ENCODE peak calls at places on chromosome 16, in six cellular contexts. F, N, X, D, E and Z are unnamed samples. For H3K9me3 and H3K4me1, the result is how much of the 10 kb centered on the place peaks cover.

GRCh38 chr16:31427441-31428276 is 501 bp downstream of the COX6A2 start:
- DNase-seq in F (no peak), N (no peak), X (peak), D (peak), E (peak), Z (peak)

GRCh38 chr16:73217654-73218053 is 169.7 kb upstream of the ZFHX3 start:
- DNase-seq in F (no peak), N (no peak), X (no peak), D (no peak), E (no peak), Z (no peak)

GRCh38 chr16:80317132-80318098 is 223.4 kb upstream of the DYNLRB2 start:
- DNase-seq in F (no peak), N (no peak), X (no peak), D (no peak), E (no peak), Z (peak)

GRCh38 chr16:18975109-18975508 is 8.6 kb upstream of the TMC7 start:
- DNase-seq in F (no peak), N (no peak), X (no peak), D (no peak), E (no peak), Z (no peak)

GRCh38 chr16:16881771-16882170 is 502.8 kb downstream of the NPIPA7 start:
- DNase-seq in F (no peak), N (no peak), X (no peak), D (no peak), E (no peak), Z (no peak)

GRCh38 chr16:50602531-50603205 is 54.5 kb downstream of the NKD1 start:
- DNase-seq in F (no peak), N (no peak), X (peak), D (no peak), E (peak), Z (peak)

GRCh38 chr16:70478912-70479341 is 24.5 kb downstream of the FCSK start:
- DNase-seq in F (no peak), N (no peak), X (no peak), D (no peak), E (no peak), Z (no peak)

GRCh38 chr16:56851671-56852400 is 13.2 kb upstream of the SLC12A3 start:
- DNase-seq in F (no peak), N (no peak), X (no peak), D (no peak), E (no peak), Z (no peak)

GRCh38 chr16:70715113-70715711 is 29.4 kb upstream of the MTSS2 start:
- DNase-seq in F (peak), N (no peak), X (peak), D (peak), E (peak), Z (no peak)

GRCh38 chr16:63361032-63361624 is 1324.9 kb upstream of the CDH8 start:
- DNase-seq in F (peak), N (no peak), X (no peak), D (no peak), E (no peak), Z (peak)

GRCh38 chr16:424033-424622 is 1.3 kb upstream of the RAB11FIP3 start:
- DNase-seq in F (peak), N (no peak), X (peak), D (peak), E (no peak), Z (peak)

GRCh38 chr16:31148896-31149295 is 970 bp downstream of the PRSS36 start:
- DNase-seq in F (no peak), N (no peak), X (no peak), D (no peak), E (no peak), Z (no peak)

DNA sequence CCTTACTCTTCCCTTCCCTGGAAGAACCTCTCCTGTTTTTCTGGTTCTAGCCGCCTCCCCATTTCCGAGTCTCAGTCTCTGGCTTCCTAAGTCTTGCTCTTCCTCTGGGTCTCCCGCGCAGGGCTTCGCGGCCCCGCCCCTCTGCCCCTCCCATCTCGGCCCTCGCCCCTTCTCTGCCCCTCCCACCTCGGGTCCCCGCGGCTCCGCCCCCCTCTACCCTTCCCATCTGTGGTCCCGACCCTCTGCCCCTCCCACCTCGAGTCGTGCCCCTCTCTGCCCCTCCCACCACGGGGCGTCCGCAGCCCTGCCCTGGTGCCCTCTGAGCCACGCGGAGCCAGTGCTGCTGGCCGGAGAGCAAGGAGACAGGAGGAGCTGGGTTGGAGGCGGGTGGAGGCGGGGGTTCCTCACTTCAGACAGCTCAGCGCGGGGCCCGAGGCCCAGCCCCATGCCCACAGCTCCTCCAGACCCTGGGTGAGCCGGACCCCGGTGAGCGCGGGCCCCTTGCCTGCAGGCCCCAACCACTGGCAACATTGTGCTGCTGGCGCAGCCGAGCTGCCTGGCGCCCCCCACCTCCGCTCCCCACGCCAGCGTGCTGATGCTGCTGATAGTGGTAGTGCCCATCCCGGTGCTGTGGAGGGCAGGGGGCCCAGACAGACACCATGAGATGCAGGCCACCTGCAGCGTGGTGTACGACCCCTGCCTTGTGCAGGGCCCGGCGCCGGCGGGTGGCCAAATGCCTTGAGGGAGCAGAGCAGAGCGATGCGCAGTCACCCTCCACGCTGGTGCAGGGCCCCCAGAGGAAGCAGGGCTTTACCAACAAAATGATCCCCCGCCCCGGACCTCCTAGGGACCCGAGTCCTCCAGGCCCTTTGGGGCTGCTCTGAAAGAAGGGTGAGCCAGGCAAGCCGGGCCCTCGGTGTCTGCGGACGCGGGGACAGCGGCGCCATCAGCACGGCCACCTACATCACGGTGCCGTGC is 2115.3 kb downstream of the TP53TG3F start:
- DNase-seq in F (no peak), N (no peak), X (no peak), D (no peak), E (no peak), Z (no peak)
- H3K9me3 ChIP-seq in F (under half), N (under half), X (under half), D (under half), E (under half), Z (under half)

DNA sequence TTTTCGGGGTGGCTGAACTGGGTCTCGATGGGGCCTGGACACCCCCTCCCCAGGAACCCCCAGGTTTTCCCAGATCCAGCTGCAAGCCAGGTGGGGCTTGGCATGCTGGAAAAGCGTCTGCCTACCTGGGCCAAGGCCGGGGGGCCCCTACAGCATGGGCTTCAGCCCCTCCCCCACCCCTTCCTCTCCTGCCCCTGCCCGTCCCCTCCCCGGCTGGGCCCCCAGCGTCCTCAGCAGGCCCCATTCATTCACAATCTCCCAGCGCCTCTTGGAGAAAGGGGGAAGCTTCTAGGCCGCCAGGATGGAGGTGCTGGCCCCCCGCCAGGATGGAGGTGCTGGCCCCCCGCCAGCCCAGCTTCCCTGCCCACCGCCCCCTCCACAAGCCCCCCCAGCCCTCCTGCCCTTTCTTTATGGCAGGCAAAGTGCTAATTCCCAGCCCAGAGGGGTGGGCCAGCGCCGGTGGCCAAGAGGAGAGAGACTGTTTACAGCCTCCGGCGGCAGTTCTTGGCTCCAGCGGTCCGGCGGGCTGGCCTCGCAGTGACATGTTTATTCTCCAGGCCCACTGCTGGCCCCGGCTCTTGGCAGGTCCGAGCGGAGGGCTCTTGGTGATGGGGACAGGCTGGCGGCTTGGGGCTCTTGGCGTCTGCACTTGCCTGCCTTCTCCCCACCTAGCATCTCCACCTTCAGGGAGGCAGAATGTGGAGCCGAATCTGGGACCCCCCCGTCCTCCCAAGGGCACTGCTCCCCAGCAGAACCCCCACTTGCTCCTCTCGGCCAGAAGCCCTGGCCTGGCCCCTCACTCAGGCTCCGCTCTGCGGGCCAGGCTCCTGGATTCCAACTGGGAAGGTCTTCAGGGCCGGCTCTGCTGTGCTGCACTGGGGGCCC is 94.4 kb upstream of the CIBAR2 start:
- DNase-seq in F (no peak), N (no peak), X (peak), D (peak), E (no peak), Z (no peak)
- H3K4me1 ChIP-seq in F (under half), N (under half), X (under half), D (half or more), E (under half), Z (under half)

GRCh38 chr16:87856796-87857228 is 12.5 kb downstream of the SLC7A5 start:
- DNase-seq in F (peak), N (no peak), X (no peak), D (no peak), E (no peak), Z (no peak)

GRCh38 chr16:87853411-87854052 is 15.8 kb downstream of the SLC7A5 start:
- DNase-seq in F (peak), N (peak), X (peak), D (peak), E (peak), Z (peak)

GRCh38 chr16:87855852-87856715 is 13.2 kb downstream of the SLC7A5 start:
- DNase-seq in F (no peak), N (peak), X (peak), D (no peak), E (no peak), Z (peak)

GRCh38 chr16:87854907-87855683 is 14.2 kb downstream of the SLC7A5 start:
- DNase-seq in F (no peak), N (no peak), X (no peak), D (no peak), E (no peak), Z (no peak)

GRCh38 chr16:87854053-87854906 is 15.0 kb downstream of the SLC7A5 start:
- DNase-seq in F (no peak), N (no peak), X (peak), D (no peak), E (peak), Z (no peak)
- H3K4me3 ChIP-seq in F (peak), N (no peak), X (no peak), D (peak), E (no peak), Z (peak)

DNA sequence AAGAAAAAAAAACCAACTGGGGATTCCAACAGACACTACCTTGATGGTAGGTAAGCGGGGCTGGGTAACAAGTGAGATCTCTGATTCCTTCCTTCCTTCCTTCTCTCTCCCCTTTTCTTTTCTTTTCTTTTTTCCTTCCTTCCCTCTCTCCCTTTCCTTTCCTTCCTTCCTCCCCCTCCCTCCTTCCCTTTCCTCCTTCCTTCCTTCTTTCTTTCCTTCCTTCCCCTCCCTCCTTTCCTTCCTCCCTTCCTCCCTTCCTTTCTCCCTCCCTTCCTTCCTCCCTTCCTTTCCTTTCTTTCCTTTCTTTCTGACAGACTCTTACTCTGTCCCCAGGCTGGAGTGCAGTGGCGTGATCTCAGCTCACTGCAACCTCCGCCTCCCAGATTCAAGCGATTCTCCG is 20.0 kb downstream of the OR2C1 start:
- DNase-seq in F (no peak), N (no peak), X (no peak), D (no peak), E (no peak), Z (no peak)
- H3K9me3 ChIP-seq in F (half or more), N (under half), X (under half), D (under half), E (under half), Z (under half)

DNA sequence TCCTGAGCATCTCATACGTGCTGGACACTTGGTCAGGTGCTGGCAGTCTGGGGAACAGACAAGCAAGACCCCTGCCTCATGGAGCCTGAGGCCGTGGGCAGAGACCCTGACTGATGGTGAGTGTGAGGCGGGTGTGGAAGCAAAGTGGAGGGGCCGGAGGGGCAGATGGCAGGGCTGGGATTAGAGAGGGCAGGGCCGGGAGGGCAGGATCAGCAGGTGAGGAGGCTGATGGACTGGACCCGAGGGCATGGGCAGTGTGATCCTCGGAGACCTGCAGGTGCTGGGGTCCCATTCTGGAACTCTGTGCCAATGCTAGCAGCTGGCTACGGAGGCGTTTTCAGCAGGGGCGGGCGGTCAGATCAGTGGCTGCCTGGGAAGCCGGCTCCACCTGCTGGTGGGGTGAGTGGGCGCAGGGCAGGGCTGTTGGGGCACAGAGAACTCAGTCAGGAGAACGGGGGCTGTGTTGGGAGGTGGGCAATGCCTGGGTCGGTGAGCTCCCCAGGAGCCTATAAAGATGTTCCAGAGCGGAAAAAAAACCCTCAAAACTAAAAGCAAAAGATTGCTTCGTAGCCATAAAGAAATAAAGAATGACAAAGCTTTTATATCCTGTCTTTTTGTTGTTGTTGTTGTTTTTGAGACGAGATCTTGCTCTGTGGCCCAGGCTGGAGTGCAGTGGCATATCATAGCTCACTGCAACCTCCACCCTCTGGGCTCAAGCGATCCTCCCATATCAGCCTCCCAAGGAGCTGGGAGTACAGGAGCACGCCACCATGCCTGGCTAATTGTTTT is 8.9 kb upstream of the C16orf74 start:
- DNase-seq in F (peak), N (no peak), X (peak), D (no peak), E (no peak), Z (peak)
- H3K4me1 ChIP-seq in F (under half), N (under half), X (under half), D (under half), E (under half), Z (under half)